ENCODE peak calls at places on chromosome 14, in ten cellular contexts. S, I, K, F, U, V, N, W, B and A are unnamed samples.

GRCh38 chr14:60091550-60092511 is at the start of gene PCNX4:
- DNase-seq in K (peak), N (peak), F (peak), S (peak), B (peak), W (peak), V (peak), I (peak), U (peak), A (peak)

GRCh38 chr14:93980464-93981201 is 4.3 kb upstream of the ASB2 start:
- DNase-seq in W (peak), S (no peak), B (no peak), U (peak), I (no peak), F (peak), N (no peak), V (peak), K (no peak), A (no peak)

GRCh38 chr14:59303216-59303615 is 114.7 kb downstream of the DAAM1 start:
- DNase-seq in N (no peak), S (no peak), B (no peak), V (no peak), F (no peak), U (no peak), W (peak), I (no peak), K (no peak), A (no peak)

GRCh38 chr14:52703225-52703624 is 3.8 kb upstream of the PSMC6 start:
- DNase-seq in F (peak), N (no peak), B (no peak), S (peak), K (no peak), W (peak), U (no peak), V (peak), I (peak), A (no peak)

GRCh38 chr14:61196792-61197191 is 84.3 kb downstream of the TMEM30B start:
- DNase-seq in S (no peak), N (no peak), V (no peak), B (no peak), F (no peak), U (no peak), K (no peak), I (peak), W (peak), A (no peak)

GRCh38 chr14:94701854-94702370 is 68.0 kb downstream of the GSC start:
- DNase-seq in V (no peak), N (no peak), F (no peak), S (no peak), B (no peak), K (no peak), I (no peak), W (no peak), U (no peak), A (no peak)

GRCh38 chr14:104900639-104901512 is 23.8 kb upstream of the PLD4 start:
- DNase-seq in N (no peak), I (no peak), S (no peak), W (no peak), U (no peak), F (no peak), V (no peak), B (no peak), K (no peak), A (no peak)

GRCh38 chr14:93375673-93376156 is 28.7 kb downstream of the COX8C start:
- DNase-seq in B (no peak), N (no peak), K (peak), W (no peak), U (no peak), V (no peak), F (no peak), I (no peak), S (no peak), A (peak)

GRCh38 chr14:92717571-92718042 is 30.8 kb downstream of the LGMN start:
- DNase-seq in N (no peak), U (no peak), F (no peak), K (no peak), B (no peak), W (no peak), V (no peak), S (no peak), I (no peak), A (no peak)